ENCODE peak calls at places on chromosomes 7 and 10, in four cellular contexts. One of them, this sample, is unnamed.

GRCh38 chr10:14584643-14585042 is 190.1 kb downstream of the FAM107B start:
- DNase-seq in EL: no peak
- DNase-seq in SK-MEL-5: no peak
- DNase-seq in thoracic aorta: no peak
- DNase-seq in this sample: no peak

GRCh38 chr10:12041766-12042408 is 722 bp downstream of the UPF2 start:
- DNase-seq in SK-MEL-5: peak
- DNase-seq in EL: peak
- DNase-seq in thoracic aorta: no peak
- DNase-seq in this sample: peak

GRCh38 chr7:37270109-37270508 is 178.6 kb downstream of the ELMO1 start:
- DNase-seq in SK-MEL-5: no peak
- DNase-seq in EL: no peak
- DNase-seq in thoracic aorta: no peak
- DNase-seq in this sample: no peak

GRCh38 chr10:70880077-70880534 is 8.3 kb downstream of the PCBD1 start:
- DNase-seq in SK-MEL-5: peak
- DNase-seq in thoracic aorta: peak
- DNase-seq in EL: peak
- DNase-seq in this sample: peak

GRCh38 chr7:93551063-93551895 is 23.2 kb downstream of the CALCR start:
- DNase-seq in EL: peak
- DNase-seq in thoracic aorta: no peak
- DNase-seq in SK-MEL-5: peak
- DNase-seq in this sample: peak

GRCh38 chr7:6497994-6498393 is 50.2 kb upstream of the DAGLB start:
- DNase-seq in EL: no peak
- DNase-seq in thoracic aorta: no peak
- DNase-seq in SK-MEL-5: no peak
- DNase-seq in this sample: no peak

GRCh38 chr7:111301891-111302290 is 211.0 kb downstream of the LRRN3 start:
- DNase-seq in thoracic aorta: no peak
- DNase-seq in EL: no peak
- DNase-seq in SK-MEL-5: no peak
- DNase-seq in this sample: no peak

GRCh38 chr7:159017210-159017609 is 127.5 kb downstream of the VIPR2 start:
- DNase-seq in SK-MEL-5: no peak
- DNase-seq in thoracic aorta: no peak
- DNase-seq in EL: no peak
- DNase-seq in this sample: no peak

GRCh38 chr10:3681642-3682554 is 103.1 kb downstream of the KLF6 start:
- DNase-seq in EL: no peak
- DNase-seq in SK-MEL-5: no peak
- DNase-seq in thoracic aorta: no peak
- DNase-seq in this sample: no peak

GRCh38 chr7:131506597-131506996 is 49.8 kb downstream of the PODXL start:
- DNase-seq in EL: no peak
- DNase-seq in SK-MEL-5: no peak
- DNase-seq in thoracic aorta: no peak
- DNase-seq in this sample: no peak

GRCh38 chr7:140673063-140673769 is 471 bp downstream of the ADCK2 start:
- DNase-seq in thoracic aorta: no peak
- DNase-seq in EL: peak
- DNase-seq in SK-MEL-5: no peak
- DNase-seq in this sample: peak

GRCh38 chr10:72694476-72695369 is 2.8 kb downstream of the MCU start:
- DNase-seq in SK-MEL-5: peak
- DNase-seq in thoracic aorta: no peak
- DNase-seq in EL: peak
- DNase-seq in this sample: peak

GRCh38 chr7:23469150-23469960 is 936 bp downstream of the IGF2BP3 start:
- DNase-seq in EL: peak
- DNase-seq in SK-MEL-5: no peak
- DNase-seq in thoracic aorta: no peak
- DNase-seq in this sample: peak

GRCh38 chr7:137975768-137976167 is 26.1 kb downstream of the CREB3L2 start:
- DNase-seq in EL: no peak
- DNase-seq in thoracic aorta: no peak
- DNase-seq in SK-MEL-5: no peak
- DNase-seq in this sample: no peak

GRCh38 chr7:134685250-134685649 is 38.6 kb downstream of the BPGM start:
- DNase-seq in EL: no peak
- DNase-seq in SK-MEL-5: peak
- DNase-seq in thoracic aorta: no peak
- DNase-seq in this sample: peak

GRCh38 chr7:12715372-12716133 is 28.1 kb downstream of the ARL4A start:
- DNase-seq in EL: peak
- DNase-seq in thoracic aorta: peak
- DNase-seq in SK-MEL-5: peak
- DNase-seq in this sample: peak

GRCh38 chr10:96587255-96588059 is 645 bp upstream of the TM9SF3 start:
- DNase-seq in SK-MEL-5: peak
- DNase-seq in thoracic aorta: no peak
- DNase-seq in EL: peak
- DNase-seq in this sample: peak

GRCh38 chr10:11557513-11557912 is 53.9 kb downstream of the USP6NL start:
- DNase-seq in EL: no peak
- DNase-seq in thoracic aorta: no peak
- DNase-seq in SK-MEL-5: no peak
- DNase-seq in this sample: no peak